ENCODE peak calls at places on chromosomes 16 and 17, in six cellular contexts. I, B, E, Y, C and U are unnamed samples.

GRCh38 chr16:4942481-4942880 is 5.5 kb upstream of the PPL start:
- DNase-seq in I (no peak), B (no peak), E (no peak), Y (no peak), C (no peak), U (no peak)

GRCh38 chr17:40122944-40123810 is 1.4 kb downstream of the MSL1 start:
- DNase-seq in I (no peak), B (peak; percentile 57), E (peak; percentile 86), Y (no peak), C (no peak), U (peak; percentile 51)

GRCh38 chr17:80105762-80106161 is 4.4 kb downstream of the GAA start:
- DNase-seq in I (peak; percentile 43), B (peak; percentile 37), E (no peak), Y (no peak), C (peak; percentile 89), U (no peak)

GRCh38 chr17:73089918-73090317 is 2.6 kb downstream of the SLC39A11 start:
- DNase-seq in I (peak; percentile 50), B (no peak), E (no peak), Y (peak; percentile 73), C (no peak), U (no peak)

GRCh38 chr16:84378099-84378498 is 9.8 kb downstream of the ATP2C2 start:
- DNase-seq in I (no peak), B (no peak), E (no peak), Y (no peak), C (no peak), U (no peak)

GRCh38 chr16:13342675-13343074 is 441.3 kb downstream of the SHISA9 start:
- DNase-seq in I (no peak), B (no peak), E (no peak), Y (no peak), C (no peak), U (no peak)

GRCh38 chr17:28953444-28954118 is 2.3 kb upstream of the PHF12 start:
- DNase-seq in I (peak; percentile 35), B (peak; percentile 51), E (peak; percentile 97), Y (peak; percentile 41), C (peak; percentile 75), U (no peak)

GRCh38 chr16:23377071-23377931 is 75.2 kb downstream of the SCNN1B start:
- DNase-seq in I (no peak), B (no peak), E (no peak), Y (no peak), C (no peak), U (no peak)

GRCh38 chr17:62001105-62001504 is 64.0 kb downstream of the MED13 start:
- DNase-seq in I (no peak), B (no peak), E (no peak), Y (no peak), C (no peak), U (no peak)

GRCh38 chr16:75860654-75861053 is 134.4 kb upstream of the CPHXL start:
- DNase-seq in I (no peak), B (no peak), E (peak; percentile 28), Y (peak; percentile 21), C (no peak), U (no peak)

GRCh38 chr17:6231886-6232767 is 161.9 kb downstream of the WSCD1 start:
- DNase-seq in I (no peak), B (no peak), E (peak; percentile 22), Y (no peak), C (no peak), U (no peak)

GRCh38 chr17:81222906-81223757 is at the start of gene CEP131:
- DNase-seq in I (peak; percentile 99), B (peak; percentile 99), E (peak; percentile 99), Y (peak; percentile 97), C (peak; percentile 99), U (peak; percentile 100)

GRCh38 chr17:59838196-59838911 is 54.4 kb downstream of the TUBD1 start:
- DNase-seq in I (no peak), B (no peak), E (no peak), Y (no peak), C (peak; percentile 57), U (no peak)

GRCh38 chr17:74604200-74604599 is 12.1 kb upstream of the CD300LD start:
- DNase-seq in I (no peak), B (no peak), E (no peak), Y (no peak), C (no peak), U (no peak)

GRCh38 chr17:80889897-80890550 is 101.6 kb upstream of the CHMP6 start:
- DNase-seq in I (no peak), B (no peak), E (no peak), Y (no peak), C (peak; percentile 60), U (no peak)

GRCh38 chr17:38674013-38674748 is 576 bp downstream of the EPOP start:
- DNase-seq in I (peak; percentile 27), B (peak; percentile 22), E (peak; percentile 53), Y (no peak), C (no peak), U (peak; percentile 35)

GRCh38 chr16:88769617-88770458 is 15.2 kb downstream of the PIEZO1 start:
- DNase-seq in I (no peak), B (peak; percentile 61), E (peak; percentile 93), Y (no peak), C (no peak), U (peak; percentile 91)

GRCh38 chr17:44970136-44970737 is 2.1 kb upstream of the C1QL1 start:
- DNase-seq in I (no peak), B (peak; percentile 39), E (peak; percentile 76), Y (no peak), C (peak; percentile 89), U (no peak)

GRCh38 chr17:42744283-42744805 is 496 bp downstream of the EZH1 start:
- DNase-seq in I (peak; percentile 76), B (peak; percentile 80), E (peak; percentile 72), Y (peak; percentile 78), C (peak; percentile 91), U (peak; percentile 56)

GRCh38 chr16:49858200-49859129 is 2.6 kb upstream of the ZNF423 start:
- DNase-seq in I (no peak), B (peak; percentile 58), E (peak; percentile 78), Y (no peak), C (peak; percentile 83), U (no peak)

GRCh38 chr17:59361916-59362810 is 30.7 kb downstream of the YPEL2 start:
- DNase-seq in I (no peak), B (no peak), E (no peak), Y (no peak), C (peak; percentile 58), U (no peak)

GRCh38 chr16:68782198-68783174 is 45.4 kb downstream of the CDH1 start:
- DNase-seq in I (no peak), B (no peak), E (no peak), Y (no peak), C (no peak), U (peak; percentile 32)

GRCh38 chr16:17026600-17027242 is 444.0 kb downstream of the XYLT1 start:
- DNase-seq in I (no peak), B (peak; percentile 10), E (no peak), Y (no peak), C (no peak), U (peak; percentile 10)

GRCh38 chr16:68744744-68745280 is 7.7 kb downstream of the CDH1 start:
- DNase-seq in I (peak; percentile 89), B (peak; percentile 86), E (peak; percentile 94), Y (peak; percentile 97), C (no peak), U (no peak)

GRCh38 chr17:70906808-70907207 is 737.5 kb downstream of the KCNJ2 start:
- DNase-seq in I (no peak), B (no peak), E (peak; percentile 12), Y (no peak), C (no peak), U (no peak)

DNA sequence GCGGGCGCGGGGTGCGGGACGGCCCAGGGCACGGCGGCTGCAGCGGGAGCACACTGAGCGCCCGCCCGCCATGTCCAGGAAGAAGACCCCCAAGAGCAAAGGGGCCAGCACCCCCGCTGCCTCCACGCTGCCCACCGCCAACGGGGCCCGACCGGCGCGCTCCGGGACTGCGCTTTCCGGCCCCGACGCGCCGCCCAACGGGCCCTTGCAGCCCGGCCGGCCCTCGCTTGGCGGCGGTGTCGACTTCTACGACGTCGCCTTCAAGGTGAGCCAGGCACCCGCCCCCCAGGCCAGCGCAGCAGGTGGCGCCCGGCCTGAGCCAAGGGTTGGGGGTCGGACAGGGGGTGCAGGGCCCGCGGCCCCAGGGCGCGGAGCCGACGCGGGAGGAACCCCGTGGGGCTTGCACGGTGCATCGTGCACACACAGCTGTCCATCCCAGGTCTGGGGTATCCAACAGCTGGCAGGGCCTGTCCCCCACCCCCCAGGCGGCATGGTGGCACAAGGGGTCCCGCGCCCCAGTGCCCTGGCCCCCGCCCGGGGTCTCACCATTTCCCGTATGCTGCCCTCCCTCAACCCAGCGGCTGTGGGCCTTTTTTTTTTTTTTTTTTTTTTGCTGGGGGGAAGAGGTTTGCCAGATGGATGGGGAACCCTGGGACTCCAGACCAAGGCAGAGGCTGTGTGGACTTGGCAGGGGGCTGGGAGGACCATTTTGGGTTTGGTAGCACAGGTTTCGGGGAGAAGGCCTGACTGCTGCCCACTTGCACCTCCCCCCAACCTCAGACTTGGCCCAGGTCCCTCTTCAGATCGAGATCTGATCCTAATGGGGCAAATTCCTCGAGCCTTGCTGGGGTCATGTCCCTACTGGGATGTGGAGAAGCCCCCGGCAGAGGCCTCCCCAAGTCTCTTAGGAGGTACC is 547 bp downstream of the RAB26 start:
- DNase-seq in I (peak; percentile 48), B (no peak), E (peak; percentile 58), Y (no peak), C (no peak), U (no peak)
- TF ChIP-seq POLR2AphosphoS5 in I (no peak), B (no peak), E (no peak), Y (no peak), C (no peak), U (no peak)

GRCh38 chr17:4267402-4267801 is 3.6 kb upstream of the ANKFY1 start:
- DNase-seq in I (no peak), B (no peak), E (no peak), Y (no peak), C (no peak), U (no peak)
- TF ChIP-seq POLR2AphosphoS5 in I (no peak), B (no peak), E (no peak), Y (no peak), C (no peak), U (peak; percentile 41)

GRCh38 chr17:31740611-31741082 is 118.4 kb downstream of the COPRS start:
- DNase-seq in I (no peak), B (no peak), E (no peak), Y (no peak), C (no peak), U (no peak)
- TF ChIP-seq POLR2AphosphoS5 in I (no peak), B (no peak), E (no peak), Y (no peak), C (peak; percentile 56), U (no peak)

DNA sequence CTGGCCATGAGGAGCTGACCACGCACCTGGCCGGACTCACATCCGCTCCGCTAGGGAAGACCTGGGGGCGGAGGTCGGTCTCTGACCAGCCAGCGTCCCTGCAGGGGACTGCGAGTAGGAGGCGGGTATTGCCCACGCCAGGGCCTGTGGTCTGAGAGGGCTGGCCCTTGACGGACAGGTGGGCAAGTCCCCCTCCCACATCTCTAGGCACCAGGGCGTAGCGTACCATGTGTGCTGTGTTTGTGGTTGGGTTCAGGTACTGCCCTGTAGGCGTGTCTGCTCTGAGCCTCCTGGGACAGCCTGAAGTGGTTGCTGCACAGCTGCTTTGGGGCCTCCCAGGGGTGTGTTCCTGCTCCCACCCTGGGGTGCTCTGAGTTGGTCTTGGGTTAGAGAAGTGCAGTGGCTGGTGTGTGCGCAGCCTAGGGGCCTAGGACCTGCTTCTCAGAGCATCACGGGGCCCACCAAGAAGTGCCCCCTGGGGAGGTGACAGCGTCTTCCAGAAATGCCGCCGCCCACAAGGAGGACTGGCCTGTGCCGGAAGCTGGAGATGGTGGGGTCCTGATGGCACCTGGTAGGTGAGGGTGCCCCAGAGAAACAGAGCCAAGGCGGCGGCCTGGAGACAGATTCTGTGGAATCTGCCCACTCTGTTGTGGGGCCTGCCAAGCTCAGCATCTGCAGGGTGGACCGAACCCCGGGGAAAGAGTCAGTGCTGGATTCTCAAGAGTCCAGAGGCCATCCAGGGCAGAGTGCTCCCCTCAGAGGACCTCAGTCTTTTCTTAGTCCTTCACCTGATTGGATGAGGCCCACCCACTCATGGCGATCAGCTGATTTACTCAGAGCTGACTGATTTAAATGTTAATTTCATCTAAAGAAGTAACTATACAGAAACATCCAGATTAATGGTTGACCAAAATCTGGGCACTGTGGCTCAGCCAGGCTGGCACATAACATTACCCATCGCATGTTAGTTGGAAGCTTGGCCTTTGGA is 48.3 kb downstream of the WDR45B start:
- DNase-seq in I (no peak), B (no peak), E (no peak), Y (no peak), C (no peak), U (no peak)
- TF ChIP-seq POLR2AphosphoS5 in I (no peak), B (no peak), E (no peak), Y (no peak), C (no peak), U (no peak)